ENCODE peak calls at places on chromosomes 13 and 19, in four cellular contexts. One of them, this sample, is unnamed.

GRCh38 chr19:32676186-32676894 is 692 bp downstream of the RGS9BP start:
- DNase-seq in AG10803: no peak
- DNase-seq in upper lobe of left lung: no peak
- DNase-seq in Calu3: peak; percentile 47
- DNase-seq in this sample: no peak

GRCh38 chr19:45101796-45102195 is 8.8 kb downstream of the PPP1R37 start:
- DNase-seq in AG10803: no peak
- DNase-seq in upper lobe of left lung: no peak
- DNase-seq in Calu3: no peak
- DNase-seq in this sample: no peak

GRCh38 chr13:23965346-23965745 is 68.0 kb upstream of the C1QTNF9B start:
- DNase-seq in AG10803: no peak
- DNase-seq in upper lobe of left lung: no peak
- DNase-seq in Calu3: no peak
- DNase-seq in this sample: no peak

GRCh38 chr19:45578861-45579260 is 5.7 kb downstream of the OPA3 start:
- DNase-seq in AG10803: no peak
- DNase-seq in upper lobe of left lung: no peak
- DNase-seq in Calu3: no peak
- DNase-seq in this sample: no peak

GRCh38 chr13:24264976-24265375 is 44.4 kb upstream of the C1QTNF9 start:
- DNase-seq in AG10803: no peak
- DNase-seq in upper lobe of left lung: peak; percentile 85
- DNase-seq in Calu3: no peak
- DNase-seq in this sample: peak; percentile 74

GRCh38 chr19:5774921-5775320 is 9.6 kb downstream of the PRR22 start:
- DNase-seq in AG10803: peak; percentile 52
- DNase-seq in upper lobe of left lung: no peak
- DNase-seq in Calu3: no peak
- DNase-seq in this sample: no peak

GRCh38 chr19:2180114-2180513 is 16.4 kb downstream of the DOT1L start:
- DNase-seq in AG10803: no peak
- DNase-seq in upper lobe of left lung: no peak
- DNase-seq in Calu3: no peak
- DNase-seq in this sample: no peak

GRCh38 chr13:22461854-22462565 is 718.8 kb upstream of the SGCG start:
- DNase-seq in AG10803: no peak
- DNase-seq in upper lobe of left lung: no peak
- DNase-seq in Calu3: no peak
- DNase-seq in this sample: no peak

GRCh38 chr13:114017966-114018365 is 44.1 kb upstream of the C13orf46 start:
- DNase-seq in AG10803: no peak
- DNase-seq in upper lobe of left lung: no peak
- DNase-seq in Calu3: no peak
- DNase-seq in this sample: no peak

GRCh38 chr13:110311721-110312668 is 4.9 kb downstream of the COL4A2 start:
- DNase-seq in AG10803: no peak
- DNase-seq in upper lobe of left lung: no peak
- DNase-seq in Calu3: no peak
- DNase-seq in this sample: no peak

GRCh38 chr13:110314516-110315245 is 7.6 kb downstream of the COL4A2 start:
- DNase-seq in AG10803: no peak
- DNase-seq in upper lobe of left lung: no peak
- DNase-seq in Calu3: no peak
- DNase-seq in this sample: no peak

GRCh38 chr13:110309661-110310524 is 2.8 kb downstream of the COL4A2 start:
- DNase-seq in AG10803: no peak
- DNase-seq in upper lobe of left lung: no peak
- DNase-seq in Calu3: no peak
- DNase-seq in this sample: no peak

GRCh38 chr13:110310541-110311491 is 3.7 kb downstream of the COL4A2 start:
- DNase-seq in AG10803: no peak
- DNase-seq in upper lobe of left lung: no peak
- DNase-seq in Calu3: no peak
- DNase-seq in this sample: no peak

GRCh38 chr13:110312669-110313031 is 5.6 kb downstream of the COL4A2 start:
- DNase-seq in AG10803: peak; percentile 90
- DNase-seq in upper lobe of left lung: no peak
- DNase-seq in Calu3: no peak
- DNase-seq in this sample: no peak
- TF ChIP-seq CTCF in AG10803: peak; percentile 42
- TF ChIP-seq CTCF in upper lobe of left lung: no peak
- TF ChIP-seq CTCF in Calu3: no peak
- TF ChIP-seq CTCF in this sample: no peak

GRCh38 chr19:18851673-18852325 is 20.0 kb downstream of the UPF1 start:
- DNase-seq in AG10803: no peak
- DNase-seq in upper lobe of left lung: no peak
- DNase-seq in Calu3: no peak
- DNase-seq in this sample: no peak

GRCh38 chr19:18849838-18850400 is 18.2 kb downstream of the UPF1 start:
- DNase-seq in AG10803: peak; percentile 7
- DNase-seq in upper lobe of left lung: no peak
- DNase-seq in Calu3: no peak
- DNase-seq in this sample: no peak

GRCh38 chr19:18852634-18853033 is 20.9 kb downstream of the UPF1 start:
- DNase-seq in AG10803: no peak
- DNase-seq in upper lobe of left lung: no peak
- DNase-seq in Calu3: no peak
- DNase-seq in this sample: no peak

GRCh38 chr19:18848860-18849661 is 17.3 kb downstream of the UPF1 start:
- DNase-seq in AG10803: peak; percentile 85
- DNase-seq in upper lobe of left lung: peak; percentile 79
- DNase-seq in Calu3: no peak
- DNase-seq in this sample: no peak

GRCh38 chr19:18850560-18851375 is 19.0 kb downstream of the UPF1 start:
- DNase-seq in AG10803: no peak
- DNase-seq in upper lobe of left lung: no peak
- DNase-seq in Calu3: no peak
- DNase-seq in this sample: no peak
- TF ChIP-seq CTCF in AG10803: no peak
- TF ChIP-seq CTCF in upper lobe of left lung: no peak
- TF ChIP-seq CTCF in Calu3: no peak
- TF ChIP-seq CTCF in this sample: no peak

GRCh38 chr19:22545751-22546150 is 88.4 kb upstream of the ZNF492 start:
- DNase-seq in AG10803: no peak
- DNase-seq in upper lobe of left lung: peak; percentile 30
- DNase-seq in Calu3: no peak
- DNase-seq in this sample: no peak
- TF ChIP-seq CTCF in AG10803: peak; percentile 8
- TF ChIP-seq CTCF in upper lobe of left lung: no peak
- TF ChIP-seq CTCF in Calu3: no peak
- TF ChIP-seq CTCF in this sample: no peak

GRCh38 chr13:81987159-81987558 is 1646.2 kb upstream of the SPRY2 start:
- DNase-seq in AG10803: no peak
- DNase-seq in upper lobe of left lung: no peak
- DNase-seq in Calu3: no peak
- DNase-seq in this sample: no peak
- TF ChIP-seq CTCF in AG10803: no peak
- TF ChIP-seq CTCF in upper lobe of left lung: no peak
- TF ChIP-seq CTCF in Calu3: no peak
- TF ChIP-seq CTCF in this sample: no peak

GRCh38 chr13:29704648-29705047 is 109.2 kb upstream of the SLC7A1 start:
- DNase-seq in AG10803: peak; percentile 40
- DNase-seq in upper lobe of left lung: no peak
- DNase-seq in Calu3: no peak
- DNase-seq in this sample: no peak
- TF ChIP-seq CTCF in AG10803: no peak
- TF ChIP-seq CTCF in upper lobe of left lung: no peak
- TF ChIP-seq CTCF in Calu3: no peak
- TF ChIP-seq CTCF in this sample: no peak

GRCh38 chr13:109833940-109834339 is 47.6 kb upstream of the IRS2 start:
- DNase-seq in AG10803: no peak
- DNase-seq in upper lobe of left lung: no peak
- DNase-seq in Calu3: no peak
- DNase-seq in this sample: no peak
- TF ChIP-seq CTCF in AG10803: no peak
- TF ChIP-seq CTCF in upper lobe of left lung: no peak
- TF ChIP-seq CTCF in Calu3: no peak
- TF ChIP-seq CTCF in this sample: no peak

GRCh38 chr19:29191005-29191404 is 21.9 kb downstream of the UQCRFS1 start:
- DNase-seq in AG10803: no peak
- DNase-seq in upper lobe of left lung: no peak
- DNase-seq in Calu3: no peak
- DNase-seq in this sample: no peak

GRCh38 chr19:29188704-29189375 is 24.1 kb downstream of the UQCRFS1 start:
- DNase-seq in AG10803: peak; percentile 3
- DNase-seq in upper lobe of left lung: no peak
- DNase-seq in Calu3: no peak
- DNase-seq in this sample: no peak

GRCh38 chr19:29193116-29193515 is 19.8 kb downstream of the UQCRFS1 start:
- DNase-seq in AG10803: no peak
- DNase-seq in upper lobe of left lung: no peak
- DNase-seq in Calu3: no peak
- DNase-seq in this sample: no peak

DNA sequence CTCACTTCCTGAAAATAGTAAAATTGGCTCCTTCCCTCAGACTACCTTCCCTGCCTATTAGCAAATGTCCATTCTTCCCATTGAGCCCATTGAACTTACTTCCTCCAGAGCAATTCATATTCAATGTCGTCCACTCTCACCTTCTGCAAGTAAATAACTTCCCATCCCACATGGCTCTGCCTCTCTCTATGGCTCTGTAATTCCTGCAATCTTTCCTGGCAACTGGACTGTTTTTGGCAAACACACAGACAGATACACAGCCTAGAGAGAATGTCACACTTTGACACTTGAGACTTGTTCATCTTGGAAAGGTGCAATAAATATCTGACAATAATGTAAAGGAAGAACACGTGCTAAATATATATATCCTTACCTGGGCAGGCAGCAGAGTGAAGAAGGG is 18.3 kb downstream of the UQCRFS1 start:
- DNase-seq in AG10803: no peak
- DNase-seq in upper lobe of left lung: no peak
- DNase-seq in Calu3: no peak
- DNase-seq in this sample: no peak
- TF ChIP-seq CTCF in AG10803: no peak
- TF ChIP-seq CTCF in upper lobe of left lung: no peak
- TF ChIP-seq CTCF in Calu3: no peak
- TF ChIP-seq CTCF in this sample: no peak

GRCh38 chr13:97122381-97122996 is 99.6 kb upstream of the MBNL2 start:
- DNase-seq in AG10803: peak; percentile 70
- DNase-seq in upper lobe of left lung: no peak
- DNase-seq in Calu3: peak; percentile 19
- DNase-seq in this sample: no peak

GRCh38 chr13:97125810-97126738 is 96.1 kb upstream of the MBNL2 start:
- DNase-seq in AG10803: peak; percentile 71
- DNase-seq in upper lobe of left lung: peak; percentile 70
- DNase-seq in Calu3: no peak
- DNase-seq in this sample: no peak

GRCh38 chr13:97124237-97124636 is 97.9 kb upstream of the MBNL2 start:
- DNase-seq in AG10803: no peak
- DNase-seq in upper lobe of left lung: no peak
- DNase-seq in Calu3: no peak
- DNase-seq in this sample: no peak

GRCh38 chr13:97127842-97128241 is 94.3 kb upstream of the MBNL2 start:
- DNase-seq in AG10803: no peak
- DNase-seq in upper lobe of left lung: peak; percentile 49
- DNase-seq in Calu3: no peak
- DNase-seq in this sample: no peak

GRCh38 chr13:97125051-97125809 is 96.9 kb upstream of the MBNL2 start:
- DNase-seq in AG10803: peak; percentile 75
- DNase-seq in upper lobe of left lung: peak; percentile 55
- DNase-seq in Calu3: peak; percentile 39
- DNase-seq in this sample: no peak
- TF ChIP-seq CTCF in AG10803: no peak
- TF ChIP-seq CTCF in upper lobe of left lung: no peak
- TF ChIP-seq CTCF in Calu3: no peak
- TF ChIP-seq CTCF in this sample: no peak

GRCh38 chr13:89880201-89880600 is 1467.3 kb upstream of the MIR17HG start:
- DNase-seq in AG10803: no peak
- DNase-seq in upper lobe of left lung: no peak
- DNase-seq in Calu3: no peak
- DNase-seq in this sample: no peak
- TF ChIP-seq CTCF in AG10803: no peak
- TF ChIP-seq CTCF in upper lobe of left lung: no peak
- TF ChIP-seq CTCF in Calu3: no peak
- TF ChIP-seq CTCF in this sample: no peak

GRCh38 chr19:13404236-13404635 is 102.0 kb downstream of the CACNA1A start:
- DNase-seq in AG10803: no peak
- DNase-seq in upper lobe of left lung: no peak
- DNase-seq in Calu3: no peak
- DNase-seq in this sample: no peak
- TF ChIP-seq CTCF in AG10803: no peak
- TF ChIP-seq CTCF in upper lobe of left lung: no peak
- TF ChIP-seq CTCF in Calu3: no peak
- TF ChIP-seq CTCF in this sample: no peak